ENCODE peak calls at places on chromosomes 2 and 18, in seven cellular contexts. Y, O, B, Z, A, L and P are unnamed samples.

GRCh38 chr2:210537021-210537650 is 19.3 kb upstream of the CPS1 start:
- DNase-seq in B (no peak), L (no peak), O (no peak), Z (no peak), A (no peak), Y (no peak), P (no peak)

GRCh38 chr2:218444692-218445357 is 25.9 kb downstream of the VIL1 start:
- DNase-seq in Z (no peak), A (no peak), O (no peak), B (no peak), Y (no peak), L (no peak), P (no peak)

GRCh38 chr2:188369365-188369764 is 77.7 kb downstream of the GULP1 start:
- DNase-seq in O (no peak), Y (no peak), L (no peak), A (no peak), Z (peak), B (no peak), P (no peak)

GRCh38 chr2:144995482-144995881 is 475.6 kb upstream of the ZEB2 start:
- DNase-seq in Z (no peak), O (no peak), A (no peak), L (no peak), Y (no peak), B (no peak), P (no peak)

GRCh38 chr2:175156534-175156933 is 11.5 kb downstream of the ATF2 start:
- DNase-seq in A (no peak), Y (no peak), Z (no peak), L (no peak), O (no peak), B (no peak), P (no peak)

GRCh38 chr18:26185267-26185666 is 41.0 kb upstream of the TAF4B start:
- DNase-seq in L (no peak), B (no peak), Y (no peak), A (no peak), O (no peak), Z (no peak), P (no peak)

GRCh38 chr2:233228414-233228813 is 23.1 kb upstream of the ATG16L1 start:
- DNase-seq in Y (no peak), A (no peak), O (no peak), Z (no peak), B (no peak), L (no peak), P (no peak)

GRCh38 chr2:107740300-107740699 is 86.4 kb upstream of the RGPD4 start:
- DNase-seq in A (no peak), Z (no peak), Y (no peak), L (no peak), B (no peak), O (no peak), P (no peak)

GRCh38 chr2:152200562-152201465 is 25.3 kb upstream of the STAM2 start:
- DNase-seq in Y (peak), L (peak), O (peak), Z (peak), A (peak), B (no peak), P (peak)

GRCh38 chr2:169109502-169110409 is 40.4 kb downstream of the DHRS9 start:
- DNase-seq in B (peak), Z (peak), L (peak), Y (no peak), A (peak), O (peak), P (peak)

GRCh38 chr18:7729858-7730257 is 162.7 kb downstream of the PTPRM start:
- DNase-seq in Y (no peak), A (no peak), O (no peak), B (no peak), Z (no peak), L (no peak), P (no peak)

GRCh38 chr18:7730682-7731081 is 163.6 kb downstream of the PTPRM start:
- DNase-seq in O (no peak), A (no peak), Y (no peak), B (no peak), Z (no peak), L (no peak), P (no peak)

GRCh38 chr18:7726522-7726921 is 159.4 kb downstream of the PTPRM start:
- DNase-seq in B (no peak), Z (no peak), A (no peak), L (no peak), Y (no peak), O (no peak), P (no peak)

GRCh38 chr18:7727381-7728076 is 160.4 kb downstream of the PTPRM start:
- DNase-seq in Z (no peak), B (no peak), A (no peak), Y (no peak), O (no peak), L (no peak), P (no peak)

GRCh38 chr18:7728297-7728696 is 161.2 kb downstream of the PTPRM start:
- DNase-seq in A (no peak), L (no peak), Z (no peak), B (no peak), O (no peak), Y (no peak), P (no peak)
- H3K27ac ChIP-seq in A (peak), L (no peak), Z (no peak), B (no peak), O (no peak), Y (no peak), P (no peak)

GRCh38 chr2:199463000-199463692 is 5.4 kb upstream of the SATB2 start:
- DNase-seq in Z (no peak), Y (no peak), O (no peak), B (no peak), L (no peak), A (peak), P (peak)
- TF ChIP-seq CTCF in Z (peak), Y (peak), O (peak), B (peak), L (peak), A (peak), P (peak)

GRCh38 chr18:5604778-5605177 is 61.0 kb upstream of the EPB41L3 start:
- DNase-seq in B (no peak), Z (no peak), L (no peak), O (no peak), A (no peak), Y (no peak), P (no peak)
- H3K27ac ChIP-seq in B (no peak), Z (no peak), L (no peak), O (no peak), A (no peak), Y (no peak), P (no peak)

GRCh38 chr2:161580426-161580825 is 43.8 kb upstream of the SLC4A10 start:
- DNase-seq in Z (no peak), A (no peak), L (no peak), Y (no peak), O (no peak), B (no peak), P (no peak)

GRCh38 chr2:161580021-161580420 is 44.2 kb upstream of the SLC4A10 start:
- DNase-seq in B (no peak), O (no peak), Z (no peak), L (no peak), Y (no peak), A (no peak), P (no peak)

GRCh38 chr2:161578998-161579397 is 45.2 kb upstream of the SLC4A10 start:
- DNase-seq in A (no peak), L (no peak), B (no peak), O (no peak), Y (no peak), Z (no peak), P (no peak)

GRCh38 chr2:161571051-161571429 is 53.2 kb upstream of the SLC4A10 start:
- DNase-seq in Y (no peak), L (no peak), O (no peak), Z (no peak), A (no peak), B (no peak), P (no peak)

DNA sequence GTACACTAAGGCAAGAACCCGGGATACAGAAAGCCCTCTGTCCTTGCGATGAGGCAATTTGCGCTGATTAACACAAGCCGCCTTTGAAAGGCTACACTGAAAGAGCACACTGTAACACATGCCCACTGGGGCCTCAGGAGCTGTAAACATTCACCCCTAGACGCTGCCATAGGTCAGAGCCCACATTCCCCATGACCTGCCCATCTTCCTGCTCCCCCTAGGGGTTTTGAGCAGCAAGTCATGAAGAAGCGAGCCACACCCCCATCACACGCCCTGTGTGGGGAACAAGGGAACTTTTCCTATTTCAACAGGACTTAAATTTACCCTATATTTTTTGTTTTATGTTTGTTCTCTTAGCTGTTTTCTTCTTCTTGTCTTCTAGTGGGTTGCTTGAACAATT is 47.8 kb upstream of the SLC4A10 start:
- DNase-seq in A (no peak), O (no peak), L (no peak), Y (no peak), Z (no peak), B (no peak), P (no peak)
- TF ChIP-seq CTCF in A (no peak), O (no peak), L (no peak), Y (peak), Z (peak), B (no peak), P (no peak)

GRCh38 chr2:9990735-9991134 is 39.2 kb downstream of the GRHL1 start:
- DNase-seq in A (peak), Z (no peak), L (peak), Y (no peak), O (peak), B (no peak), P (no peak)
- H3K27ac ChIP-seq in A (no peak), Z (no peak), L (no peak), Y (no peak), O (no peak), B (no peak), P (no peak)

GRCh38 chr18:285817-286216 is 18.0 kb upstream of the THOC1 start:
- DNase-seq in Y (no peak), B (no peak), A (no peak), Z (no peak), O (no peak), L (no peak), P (no peak)

GRCh38 chr18:292271-292670 is 24.4 kb upstream of the THOC1 start:
- DNase-seq in B (no peak), Z (peak), Y (no peak), A (no peak), L (no peak), O (no peak), P (no peak)

DNA sequence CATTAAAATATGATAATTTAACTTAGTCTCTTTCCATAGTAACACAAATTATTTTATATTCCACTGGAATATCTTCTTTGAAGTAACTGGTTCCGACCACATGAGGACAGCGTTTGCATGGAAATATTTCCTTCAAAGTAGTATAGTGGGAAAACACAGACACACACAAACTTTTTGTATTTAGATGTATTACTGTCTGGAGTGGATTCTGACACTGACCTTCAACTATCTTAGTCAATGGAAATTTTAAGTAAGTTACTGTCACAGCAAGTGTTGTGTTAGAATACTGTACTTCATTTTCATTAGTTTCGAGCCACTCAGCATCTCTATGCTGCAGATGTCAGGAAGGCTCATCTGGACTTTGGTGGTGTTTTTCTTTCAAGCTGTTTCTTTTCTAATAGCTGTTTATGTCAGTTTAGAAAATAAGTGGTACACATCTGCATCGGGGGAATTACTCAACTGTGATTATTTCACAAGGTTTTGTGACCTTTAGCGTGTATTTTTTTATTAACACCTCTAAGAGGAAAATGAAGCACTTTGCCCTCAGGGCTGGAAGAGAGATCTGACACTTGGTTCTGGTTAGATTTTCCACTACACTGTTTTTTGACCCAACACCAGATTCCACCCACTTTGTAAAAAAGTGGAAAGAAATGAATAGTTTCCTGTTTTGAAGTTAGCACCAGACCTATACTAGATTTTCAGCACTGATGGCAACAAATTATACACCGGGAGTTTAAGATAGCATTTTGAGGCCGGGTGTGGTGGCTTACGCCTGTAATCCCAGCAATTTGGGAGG is 18.9 kb upstream of the THOC1 start:
- DNase-seq in Y (no peak), A (no peak), B (no peak), L (no peak), Z (peak), O (no peak), P (no peak)
- TF ChIP-seq CTCF in Y (peak), A (peak), B (no peak), L (peak), Z (peak), O (peak), P (peak)

GRCh38 chr2:223801702-223802101 is 35.7 kb downstream of the AP1S3 start:
- DNase-seq in B (no peak), Y (no peak), L (no peak), O (no peak), A (no peak), Z (no peak), P (no peak)

GRCh38 chr2:223797073-223797472 is 40.3 kb downstream of the AP1S3 start:
- DNase-seq in A (no peak), O (no peak), L (no peak), Y (peak), Z (peak), B (no peak), P (no peak)

GRCh38 chr2:223800908-223801307 is 36.5 kb downstream of the AP1S3 start:
- DNase-seq in L (no peak), Y (no peak), O (no peak), A (no peak), Z (no peak), B (no peak), P (no peak)

GRCh38 chr2:223797811-223798721 is 39.3 kb downstream of the AP1S3 start:
- DNase-seq in A (no peak), Z (peak), L (no peak), O (peak), Y (no peak), B (no peak), P (no peak)
- H3K27ac ChIP-seq in A (no peak), Z (no peak), L (no peak), O (no peak), Y (peak), B (no peak), P (no peak)